ENCODE peak calls at places on chromosome 15, in five cellular contexts. One of them, this sample, is unnamed.

GRCh38 chr15:81914333-81914732 is 131.5 kb downstream of the MEX3B start:
- DNase-seq in prostate gland: no peak
- DNase-seq in CD8-positive, alpha-beta memory T cell: no peak
- DNase-seq in psoas muscle: no peak
- DNase-seq in mesendoderm: no peak
- DNase-seq in this sample: no peak

GRCh38 chr15:73944161-73945099 is 18.2 kb downstream of the LOXL1 start:
- DNase-seq in prostate gland: no peak
- DNase-seq in CD8-positive, alpha-beta memory T cell: no peak
- DNase-seq in psoas muscle: no peak
- DNase-seq in mesendoderm: no peak
- DNase-seq in this sample: no peak

GRCh38 chr15:71781179-71781964 is 29.0 kb upstream of the NR2E3 start:
- DNase-seq in prostate gland: no peak
- DNase-seq in CD8-positive, alpha-beta memory T cell: no peak
- DNase-seq in psoas muscle: no peak
- DNase-seq in mesendoderm: no peak
- DNase-seq in this sample: no peak

GRCh38 chr15:70054366-70054765 is 43.4 kb downstream of the TLE3 start:
- DNase-seq in prostate gland: no peak
- DNase-seq in CD8-positive, alpha-beta memory T cell: peak; percentile 33
- DNase-seq in psoas muscle: no peak
- DNase-seq in mesendoderm: no peak
- DNase-seq in this sample: no peak

GRCh38 chr15:70031680-70032079 is 66.0 kb downstream of the TLE3 start:
- DNase-seq in prostate gland: no peak
- DNase-seq in CD8-positive, alpha-beta memory T cell: no peak
- DNase-seq in psoas muscle: no peak
- DNase-seq in mesendoderm: no peak
- DNase-seq in this sample: no peak

GRCh38 chr15:90062023-90062728 is 40.1 kb downstream of the IDH2 start:
- DNase-seq in prostate gland: peak; percentile 67
- DNase-seq in CD8-positive, alpha-beta memory T cell: peak; percentile 57
- DNase-seq in psoas muscle: no peak
- DNase-seq in mesendoderm: peak; percentile 97
- DNase-seq in this sample: peak; percentile 38

GRCh38 chr15:72113347-72114031 is 4.5 kb downstream of the MYO9A start:
- DNase-seq in prostate gland: no peak
- DNase-seq in CD8-positive, alpha-beta memory T cell: no peak
- DNase-seq in psoas muscle: no peak
- DNase-seq in mesendoderm: no peak
- DNase-seq in this sample: no peak

GRCh38 chr15:92634046-92634445 is 21.5 kb downstream of the FAM174B start:
- DNase-seq in prostate gland: no peak
- DNase-seq in CD8-positive, alpha-beta memory T cell: no peak
- DNase-seq in psoas muscle: no peak
- DNase-seq in mesendoderm: peak; percentile 53
- DNase-seq in this sample: no peak

GRCh38 chr15:60616147-60616546 is 137.2 kb upstream of the ICE2 start:
- DNase-seq in prostate gland: no peak
- DNase-seq in CD8-positive, alpha-beta memory T cell: no peak
- DNase-seq in psoas muscle: no peak
- DNase-seq in mesendoderm: no peak
- DNase-seq in this sample: no peak

GRCh38 chr15:100078511-100079220 is 263.1 kb downstream of the ADAMTS17 start:
- DNase-seq in prostate gland: no peak
- DNase-seq in CD8-positive, alpha-beta memory T cell: no peak
- DNase-seq in psoas muscle: no peak
- DNase-seq in mesendoderm: no peak
- DNase-seq in this sample: no peak

DNA sequence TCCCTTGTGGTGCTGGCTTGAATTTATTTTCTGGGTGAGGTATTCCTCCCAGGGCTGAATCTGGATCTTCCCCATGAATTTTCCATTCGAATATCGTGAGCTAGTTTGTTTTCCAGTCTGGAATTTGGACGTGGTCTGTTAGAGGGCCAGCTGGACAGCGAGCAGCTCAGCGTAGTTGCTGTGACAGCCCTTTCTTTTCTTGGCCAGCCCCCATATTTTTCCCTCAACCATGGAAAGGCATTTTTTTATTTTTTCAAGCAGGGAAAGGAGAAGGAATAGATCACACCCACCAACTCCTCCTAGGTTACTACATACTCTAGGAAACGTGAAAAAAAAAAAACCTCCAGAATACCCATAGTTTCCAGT is 152.0 kb downstream of the KLHL25 start:
- DNase-seq in prostate gland: no peak
- DNase-seq in CD8-positive, alpha-beta memory T cell: no peak
- DNase-seq in psoas muscle: peak; percentile 57
- DNase-seq in mesendoderm: no peak
- DNase-seq in this sample: no peak
- H3K4me3 ChIP-seq in prostate gland: no peak overlapping the region
- H3K4me3 ChIP-seq in CD8-positive, alpha-beta memory T cell: no peak overlapping the region
- H3K4me3 ChIP-seq in psoas muscle: peak overlapping the region; percentile 47
- H3K4me3 ChIP-seq in mesendoderm: no peak overlapping the region
- H3K4me3 ChIP-seq in this sample: no peak overlapping the region

GRCh38 chr15:40265355-40265754 is 17.5 kb downstream of the ANKRD63 start:
- DNase-seq in prostate gland: no peak
- DNase-seq in CD8-positive, alpha-beta memory T cell: no peak
- DNase-seq in psoas muscle: no peak
- DNase-seq in mesendoderm: no peak
- DNase-seq in this sample: no peak

GRCh38 chr15:40265875-40266274 is 17.0 kb downstream of the ANKRD63 start:
- DNase-seq in prostate gland: no peak
- DNase-seq in CD8-positive, alpha-beta memory T cell: no peak
- DNase-seq in psoas muscle: no peak
- DNase-seq in mesendoderm: no peak
- DNase-seq in this sample: no peak

GRCh38 chr15:40266828-40267304 is 16.0 kb downstream of the ANKRD63 start:
- DNase-seq in prostate gland: peak; percentile 58
- DNase-seq in CD8-positive, alpha-beta memory T cell: no peak
- DNase-seq in psoas muscle: no peak
- DNase-seq in mesendoderm: peak; percentile 71
- DNase-seq in this sample: no peak

GRCh38 chr15:40264321-40265153 is 18.3 kb downstream of the ANKRD63 start:
- DNase-seq in prostate gland: no peak
- DNase-seq in CD8-positive, alpha-beta memory T cell: no peak
- DNase-seq in psoas muscle: no peak
- DNase-seq in mesendoderm: no peak
- DNase-seq in this sample: no peak

GRCh38 chr15:40263036-40263754 is 19.7 kb downstream of the ANKRD63 start:
- DNase-seq in prostate gland: no peak
- DNase-seq in CD8-positive, alpha-beta memory T cell: no peak
- DNase-seq in psoas muscle: no peak
- DNase-seq in mesendoderm: no peak
- DNase-seq in this sample: no peak
- H3K27ac ChIP-seq in prostate gland: no peak overlapping the region
- H3K27ac ChIP-seq in CD8-positive, alpha-beta memory T cell: no peak overlapping the region
- H3K27ac ChIP-seq in psoas muscle: no peak overlapping the region
- H3K27ac ChIP-seq in mesendoderm: no peak overlapping the region
- H3K27ac ChIP-seq in this sample: no peak overlapping the region

GRCh38 chr15:98858610-98859023 is 149.0 kb downstream of the PGPEP1L start:
- DNase-seq in prostate gland: no peak
- DNase-seq in CD8-positive, alpha-beta memory T cell: no peak
- DNase-seq in psoas muscle: no peak
- DNase-seq in mesendoderm: no peak
- DNase-seq in this sample: no peak
- H3K4me3 ChIP-seq in prostate gland: no peak overlapping the region
- H3K4me3 ChIP-seq in CD8-positive, alpha-beta memory T cell: peak overlapping the region; percentile 7
- H3K4me3 ChIP-seq in psoas muscle: no peak overlapping the region
- H3K4me3 ChIP-seq in mesendoderm: no peak overlapping the region
- H3K4me3 ChIP-seq in this sample: no peak overlapping the region

DNA sequence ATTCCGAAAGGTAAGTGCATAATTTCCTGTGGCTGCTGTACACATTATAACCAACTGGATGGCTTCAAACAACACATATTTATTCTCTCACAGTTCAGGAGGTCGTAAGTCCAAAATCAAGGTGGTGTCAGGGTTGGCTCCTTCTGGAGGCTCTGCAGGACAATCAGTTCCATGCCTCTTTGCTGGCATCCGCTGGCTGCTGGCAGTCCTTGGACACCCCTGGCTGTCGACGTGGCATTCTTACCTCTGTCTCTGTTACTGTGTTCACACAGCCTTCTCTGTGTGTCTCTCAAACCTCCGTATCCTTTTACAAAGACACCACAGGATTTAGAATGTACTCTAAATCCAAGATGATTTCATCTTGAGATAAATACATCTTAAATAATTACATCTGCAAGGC is 398.8 kb upstream of the ATP10A start:
- DNase-seq in prostate gland: no peak
- DNase-seq in CD8-positive, alpha-beta memory T cell: no peak
- DNase-seq in psoas muscle: no peak
- DNase-seq in mesendoderm: no peak
- DNase-seq in this sample: no peak
- H3K27ac ChIP-seq in prostate gland: no peak overlapping the region
- H3K27ac ChIP-seq in CD8-positive, alpha-beta memory T cell: no peak overlapping the region
- H3K27ac ChIP-seq in psoas muscle: no peak overlapping the region
- H3K27ac ChIP-seq in mesendoderm: no peak overlapping the region
- H3K27ac ChIP-seq in this sample: no peak overlapping the region